ENCODE peak calls at places on chromosomes 6 and 20, in nine cellular contexts. J is CD8-positive, alpha-beta T cell; Q is OCI-LY7; G is adrenal gland; U is body of pancreas; R is neural progenitor cell; A is right lobe of liver; P is cardiac muscle cell; W is heart right ventricle. I is an unnamed sample. For H3K9me3, the result is how much of the 10 kb centered on the place peaks cover.

GRCh38 chr6:69022991-69023390 is 387.9 kb downstream of the ADGRB3 start:
- DNase-seq in U (no peak), Q (no peak), A (no peak), G (no peak), J (no peak), W (no peak), R (no peak), P (no peak), I (no peak)

GRCh38 chr20:51354191-51354768 is 188.2 kb downstream of the NFATC2 start:
- DNase-seq in Q (no peak), G (no peak), R (no peak), U (no peak), W (no peak), A (no peak), P (no peak), J (no peak), I (no peak)

GRCh38 chr20:49762940-49763766 is 49.5 kb upstream of the B4GALT5 start:
- DNase-seq in Q (no peak), U (no peak), G (no peak), W (no peak), A (no peak), R (no peak), P (peak), J (no peak), I (no peak)

GRCh38 chr20:51801220-51801991 is 915 bp downstream of the SALL4 start:
- DNase-seq in J (no peak), R (peak), W (no peak), U (no peak), Q (no peak), P (peak), G (no peak), A (peak), I (no peak)

GRCh38 chr20:49559411-49560081 is 8.4 kb downstream of the PTGIS start:
- DNase-seq in W (no peak), P (no peak), G (no peak), J (no peak), U (no peak), R (no peak), A (no peak), Q (no peak), I (no peak)

GRCh38 chr6:159594750-159595117 is 98.3 kb downstream of the SOD2 start:
- DNase-seq in P (no peak), U (no peak), W (no peak), A (no peak), G (no peak), R (no peak), Q (no peak), J (no peak), I (no peak)

GRCh38 chr6:122511193-122511924 is 39.8 kb upstream of the SERINC1 start:
- DNase-seq in U (no peak), G (no peak), A (no peak), Q (no peak), P (no peak), W (no peak), R (no peak), J (no peak), I (no peak)

GRCh38 chr6:169970306-169970988 is 219.0 kb downstream of the ERMARD start:
- DNase-seq in P (no peak), U (no peak), R (no peak), Q (no peak), G (no peak), A (peak), J (no peak), W (no peak), I (no peak)

DNA sequence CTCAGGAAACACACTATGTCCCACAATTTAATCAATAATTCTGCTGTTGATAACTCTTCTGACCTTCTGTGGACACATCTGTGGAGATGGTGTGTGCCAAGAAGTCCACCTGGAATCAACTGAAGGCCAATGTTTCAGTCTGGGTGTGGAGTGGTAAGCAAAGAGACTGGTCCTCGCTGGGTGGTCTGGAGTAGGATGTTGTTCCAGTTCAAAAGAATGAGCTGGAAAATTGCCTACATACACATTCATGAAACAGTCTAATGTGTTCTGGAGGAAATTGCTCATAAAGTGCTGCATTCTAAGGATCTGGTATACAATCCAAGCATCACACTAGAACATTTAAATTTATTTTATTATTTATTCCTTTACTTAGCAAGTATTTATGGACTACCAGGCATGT is 33.9 kb upstream of the TBX18 start:
- DNase-seq in G (no peak), W (no peak), P (no peak), R (no peak), Q (no peak), J (no peak), U (no peak), A (no peak), I (no peak)
- H3K27ac ChIP-seq in G (no peak), W (no peak), P (no peak), R (no peak), Q (no peak), J (no peak), U (no peak), A (no peak), I (no peak)

GRCh38 chr6:26640806-26641205 is 18.7 kb downstream of the ZNF322 start:
- DNase-seq in P (no peak), U (no peak), R (no peak), G (no peak), J (no peak), A (no peak), Q (no peak), W (no peak), I (no peak)
- H3K9me3 ChIP-seq in P (under half), U (under half), R (under half), G (under half), J (under half), A (under half), Q (under half), W (under half), I (under half)

DNA sequence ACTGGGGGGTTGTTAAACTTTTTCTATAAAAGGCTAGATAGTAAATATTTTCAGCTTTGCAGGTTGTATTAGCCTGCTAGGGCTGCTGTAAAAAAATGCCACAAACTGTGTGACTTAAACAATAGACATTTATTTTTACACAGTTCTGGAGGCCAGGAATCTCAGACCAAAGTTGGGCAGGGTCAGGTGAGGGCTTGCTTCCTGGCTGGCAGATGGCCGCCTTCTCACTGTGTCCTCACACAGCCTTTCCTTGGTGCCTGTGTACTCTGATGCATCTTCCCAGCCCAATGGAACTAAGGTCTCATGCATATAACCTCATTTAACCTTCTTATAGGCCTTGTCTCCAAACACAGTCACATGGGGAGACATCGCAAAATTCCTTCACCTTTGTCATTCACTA is 294.6 kb downstream of the PTPRT start:
- DNase-seq in R (no peak), Q (no peak), P (no peak), A (no peak), G (no peak), J (no peak), U (no peak), W (no peak), I (no peak)
- H3K27ac ChIP-seq in R (no peak), Q (no peak), P (peak), A (no peak), G (no peak), J (no peak), U (no peak), W (no peak), I (no peak)

GRCh38 chr20:7195704-7196103 is 428.2 kb downstream of the BMP2 start:
- DNase-seq in R (no peak), W (no peak), J (no peak), P (no peak), A (no peak), U (no peak), G (no peak), Q (no peak), I (no peak)
- H3K9me3 ChIP-seq in R (under half), W (under half), J (under half), P (under half), A (under half), U (under half), G (under half), Q (under half), I (under half)

DNA sequence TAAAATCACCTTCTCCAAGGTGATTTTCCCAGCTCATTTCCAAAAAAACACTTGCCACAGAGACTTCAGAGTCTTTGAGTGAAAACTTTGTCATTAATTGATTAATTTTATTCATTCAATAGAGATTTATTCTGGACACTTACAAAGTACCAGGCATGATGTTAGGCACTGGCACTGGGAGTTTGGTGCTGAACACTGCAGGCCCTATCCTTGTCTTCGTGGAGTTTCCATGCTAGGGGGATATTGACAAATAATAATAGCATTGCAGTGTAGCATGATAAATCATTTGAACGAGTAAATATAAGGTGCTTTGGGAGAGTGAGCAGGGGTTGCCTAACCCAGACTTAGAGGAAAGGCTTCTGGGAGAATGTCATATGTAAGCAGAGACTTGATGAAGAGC is 145.7 kb downstream of the SOX4 start:
- DNase-seq in R (no peak), P (no peak), Q (no peak), G (no peak), U (no peak), A (no peak), J (no peak), W (no peak), I (no peak)
- H3K27ac ChIP-seq in R (peak), P (no peak), Q (no peak), G (no peak), U (peak), A (no peak), J (no peak), W (no peak), I (no peak)

I was measured in naive thymus-derived CD4-positive, alpha-beta T cell.